ENCODE peak calls at places on chromosome 15, in ten cellular contexts. One of them, this sample, is unnamed.

GRCh38 chr15:81809543-81809942 is 236.3 kb downstream of the MEX3B start:
- DNase-seq in left ventricle myocardium inferior: no peak
- DNase-seq in upper lobe of right lung: no peak
- DNase-seq in GM23248: peak; percentile 12
- DNase-seq in fibroblast of lung: peak; percentile 18
- DNase-seq in aorta: no peak
- DNase-seq in right cardiac atrium: no peak
- DNase-seq in body of pancreas: no peak
- DNase-seq in tibial artery: no peak
- DNase-seq in uterus: no peak
- DNase-seq in this sample: no peak

GRCh38 chr15:84634228-84634837 is 19.8 kb downstream of the WDR73 start:
- DNase-seq in aorta: no peak
- DNase-seq in body of pancreas: no peak
- DNase-seq in GM23248: no peak
- DNase-seq in tibial artery: no peak
- DNase-seq in fibroblast of lung: no peak
- DNase-seq in uterus: no peak
- DNase-seq in upper lobe of right lung: no peak
- DNase-seq in right cardiac atrium: no peak
- DNase-seq in left ventricle myocardium inferior: no peak
- DNase-seq in this sample: no peak

GRCh38 chr15:31974855-31975421 is 55.4 kb upstream of the CHRNA7 start:
- DNase-seq in upper lobe of right lung: no peak
- DNase-seq in fibroblast of lung: peak; percentile 23
- DNase-seq in right cardiac atrium: no peak
- DNase-seq in left ventricle myocardium inferior: no peak
- DNase-seq in body of pancreas: peak; percentile 27
- DNase-seq in uterus: no peak
- DNase-seq in aorta: no peak
- DNase-seq in GM23248: peak; percentile 50
- DNase-seq in tibial artery: no peak
- DNase-seq in this sample: no peak

GRCh38 chr15:50137330-50137761 is 18.3 kb upstream of the ATP8B4 start:
- DNase-seq in body of pancreas: no peak
- DNase-seq in left ventricle myocardium inferior: no peak
- DNase-seq in aorta: no peak
- DNase-seq in uterus: no peak
- DNase-seq in fibroblast of lung: peak; percentile 99
- DNase-seq in upper lobe of right lung: no peak
- DNase-seq in right cardiac atrium: no peak
- DNase-seq in tibial artery: no peak
- DNase-seq in GM23248: peak; percentile 99
- DNase-seq in this sample: peak; percentile 88

GRCh38 chr15:99732711-99733267 is 448 bp downstream of the LYSMD4 start:
- DNase-seq in fibroblast of lung: no peak
- DNase-seq in GM23248: no peak
- DNase-seq in upper lobe of right lung: no peak
- DNase-seq in body of pancreas: no peak
- DNase-seq in right cardiac atrium: peak; percentile 81
- DNase-seq in aorta: peak; percentile 84
- DNase-seq in tibial artery: no peak
- DNase-seq in left ventricle myocardium inferior: peak; percentile 35
- DNase-seq in uterus: peak; percentile 62
- DNase-seq in this sample: no peak

GRCh38 chr15:87844031-87844430 is 412.5 kb downstream of the NTRK3 start:
- DNase-seq in body of pancreas: no peak
- DNase-seq in upper lobe of right lung: no peak
- DNase-seq in uterus: no peak
- DNase-seq in tibial artery: no peak
- DNase-seq in aorta: no peak
- DNase-seq in fibroblast of lung: no peak
- DNase-seq in right cardiac atrium: no peak
- DNase-seq in left ventricle myocardium inferior: no peak
- DNase-seq in GM23248: no peak
- DNase-seq in this sample: no peak

GRCh38 chr15:33526532-33526931 is 215.8 kb downstream of the RYR3 start:
- DNase-seq in aorta: no peak
- DNase-seq in GM23248: no peak
- DNase-seq in fibroblast of lung: no peak
- DNase-seq in uterus: no peak
- DNase-seq in upper lobe of right lung: no peak
- DNase-seq in left ventricle myocardium inferior: no peak
- DNase-seq in body of pancreas: no peak
- DNase-seq in right cardiac atrium: no peak
- DNase-seq in tibial artery: no peak
- DNase-seq in this sample: no peak

GRCh38 chr15:68679961-68680371 is 101.2 kb downstream of the CORO2B start:
- DNase-seq in left ventricle myocardium inferior: no peak
- DNase-seq in upper lobe of right lung: no peak
- DNase-seq in right cardiac atrium: no peak
- DNase-seq in fibroblast of lung: no peak
- DNase-seq in aorta: no peak
- DNase-seq in GM23248: no peak
- DNase-seq in body of pancreas: no peak
- DNase-seq in tibial artery: peak; percentile 52
- DNase-seq in uterus: peak; percentile 9
- DNase-seq in this sample: no peak

GRCh38 chr15:60906275-60906674 is 322.8 kb downstream of the RORA start:
- DNase-seq in aorta: no peak
- DNase-seq in fibroblast of lung: no peak
- DNase-seq in GM23248: no peak
- DNase-seq in upper lobe of right lung: no peak
- DNase-seq in tibial artery: no peak
- DNase-seq in body of pancreas: no peak
- DNase-seq in right cardiac atrium: no peak
- DNase-seq in left ventricle myocardium inferior: no peak
- DNase-seq in uterus: no peak
- DNase-seq in this sample: no peak

GRCh38 chr15:100187677-100188076 is 154.1 kb downstream of the ADAMTS17 start:
- DNase-seq in body of pancreas: no peak
- DNase-seq in tibial artery: no peak
- DNase-seq in aorta: no peak
- DNase-seq in upper lobe of right lung: no peak
- DNase-seq in left ventricle myocardium inferior: no peak
- DNase-seq in right cardiac atrium: no peak
- DNase-seq in fibroblast of lung: no peak
- DNase-seq in uterus: no peak
- DNase-seq in GM23248: no peak
- DNase-seq in this sample: no peak

DNA sequence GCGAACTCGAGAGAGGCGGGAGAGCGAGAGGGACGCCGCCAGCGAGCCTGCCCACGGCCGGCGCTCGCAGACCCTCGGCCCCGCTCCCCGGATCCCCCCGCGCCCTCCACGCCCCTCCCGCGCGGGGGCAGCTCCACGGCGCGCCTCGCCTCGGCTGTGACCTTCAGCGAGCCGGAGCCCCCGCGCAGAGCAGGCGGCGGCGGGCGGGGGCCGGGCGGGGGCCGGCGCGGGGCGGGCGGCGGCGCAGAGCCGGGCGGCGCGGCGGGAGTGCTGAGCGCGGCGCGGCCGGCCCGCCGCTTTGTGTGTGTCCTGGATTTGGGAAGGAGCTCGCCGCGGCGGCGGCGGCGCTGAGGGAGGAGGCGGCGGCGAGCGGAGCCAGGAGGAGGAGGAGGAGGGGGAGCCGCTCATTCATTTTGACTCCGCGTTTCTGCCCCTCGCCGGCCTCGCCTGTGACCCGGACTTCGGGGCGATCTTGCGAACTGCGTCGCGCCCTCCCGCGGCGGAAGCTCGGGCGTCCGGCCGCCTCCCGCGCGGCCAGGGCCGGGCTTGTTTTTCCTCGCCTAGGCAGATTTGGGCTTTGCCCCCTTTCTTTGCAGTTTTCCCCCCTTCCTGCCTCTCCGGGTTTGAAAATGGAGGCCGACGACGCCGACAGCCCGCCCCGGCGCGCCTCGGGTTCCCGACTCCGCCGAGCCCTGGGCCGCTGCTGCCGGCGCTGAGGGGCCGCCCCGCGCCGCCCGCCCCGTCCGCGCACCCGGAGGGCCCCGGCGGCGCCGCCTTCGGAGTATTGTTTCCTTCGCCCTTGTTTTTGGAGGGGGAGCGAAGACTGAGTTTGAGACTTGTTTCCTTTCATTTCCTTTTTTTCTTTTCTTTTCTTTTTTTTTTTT is 557 bp downstream of the IGF1R start:
- DNase-seq in right cardiac atrium: peak; percentile 85
- DNase-seq in body of pancreas: peak; percentile 54
- DNase-seq in GM23248: peak; percentile 78
- DNase-seq in aorta: peak; percentile 85
- DNase-seq in upper lobe of right lung: peak; percentile 81
- DNase-seq in uterus: peak; percentile 49
- DNase-seq in left ventricle myocardium inferior: peak; percentile 58
- DNase-seq in fibroblast of lung: peak; percentile 65
- DNase-seq in tibial artery: peak; percentile 78
- DNase-seq in this sample: no peak
- H3K27ac ChIP-seq in right cardiac atrium: peak overlapping the region; percentile 99
- H3K27ac ChIP-seq in body of pancreas: peak overlapping the region; percentile 91
- H3K27ac ChIP-seq in GM23248: peak overlapping the region; percentile 86
- H3K27ac ChIP-seq in aorta: peak overlapping the region; percentile 69
- H3K27ac ChIP-seq in upper lobe of right lung: peak overlapping the region; percentile 84
- H3K27ac ChIP-seq in uterus: peak overlapping the region; percentile 100
- H3K27ac ChIP-seq in left ventricle myocardium inferior: peak overlapping the region; percentile 98
- H3K27ac ChIP-seq in fibroblast of lung: peak overlapping the region; percentile 84
- H3K27ac ChIP-seq in tibial artery: peak overlapping the region; percentile 97
- H3K27ac ChIP-seq in this sample: peak overlapping the region; percentile 88

DNA sequence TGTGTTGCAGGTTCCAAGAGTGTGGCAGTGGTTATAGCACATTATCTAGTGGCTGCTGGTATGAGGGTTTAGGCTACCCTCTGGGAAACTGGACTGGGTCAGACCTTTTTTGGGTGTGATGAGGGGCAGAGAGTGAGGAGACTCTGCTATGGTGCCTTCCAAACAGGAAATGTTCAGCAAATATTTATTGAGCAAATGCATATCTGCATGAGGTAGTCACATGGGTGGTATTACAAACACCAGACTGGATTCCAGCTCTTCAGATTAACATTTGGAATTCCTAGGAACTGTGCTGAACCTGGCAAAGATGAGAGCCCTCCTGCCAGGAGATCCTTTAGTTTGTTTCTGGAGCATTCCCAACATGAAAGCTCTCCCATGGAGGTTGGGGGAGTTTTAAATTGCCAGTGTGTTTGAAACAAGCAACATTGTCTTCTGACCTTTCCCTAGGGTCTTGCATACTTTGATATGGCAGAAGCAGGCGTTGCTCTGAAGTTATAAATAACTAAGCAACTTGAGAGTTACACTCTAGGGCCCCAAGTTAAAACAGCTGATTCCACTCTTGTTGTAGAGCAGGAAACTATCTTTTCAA is 341.2 kb upstream of the C2CD4B start:
- DNase-seq in upper lobe of right lung: no peak
- DNase-seq in tibial artery: no peak
- DNase-seq in left ventricle myocardium inferior: no peak
- DNase-seq in GM23248: peak; percentile 76
- DNase-seq in aorta: no peak
- DNase-seq in fibroblast of lung: peak; percentile 53
- DNase-seq in uterus: no peak
- DNase-seq in body of pancreas: no peak
- DNase-seq in right cardiac atrium: no peak
- DNase-seq in this sample: no peak
- H3K27ac ChIP-seq in upper lobe of right lung: peak overlapping the region; percentile 18
- H3K27ac ChIP-seq in tibial artery: peak overlapping the region; percentile 45
- H3K27ac ChIP-seq in left ventricle myocardium inferior: peak overlapping the region; percentile 86
- H3K27ac ChIP-seq in GM23248: peak overlapping the region; percentile 83
- H3K27ac ChIP-seq in aorta: peak overlapping the region; percentile 77
- H3K27ac ChIP-seq in fibroblast of lung: peak overlapping the region; percentile 62
- H3K27ac ChIP-seq in uterus: no peak overlapping the region
- H3K27ac ChIP-seq in body of pancreas: peak overlapping the region; percentile 81
- H3K27ac ChIP-seq in right cardiac atrium: peak overlapping the region; percentile 98
- H3K27ac ChIP-seq in this sample: no peak overlapping the region

GRCh38 chr15:70198441-70199123 is 100.9 kb upstream of the TLE3 start:
- DNase-seq in upper lobe of right lung: peak; percentile 9
- DNase-seq in aorta: no peak
- DNase-seq in body of pancreas: no peak
- DNase-seq in fibroblast of lung: no peak
- DNase-seq in GM23248: no peak
- DNase-seq in tibial artery: no peak
- DNase-seq in left ventricle myocardium inferior: no peak
- DNase-seq in right cardiac atrium: no peak
- DNase-seq in uterus: no peak
- DNase-seq in this sample: no peak
- H3K27ac ChIP-seq in upper lobe of right lung: no peak overlapping the region
- H3K27ac ChIP-seq in aorta: no peak overlapping the region
- H3K27ac ChIP-seq in body of pancreas: no peak overlapping the region
- H3K27ac ChIP-seq in fibroblast of lung: no peak overlapping the region
- H3K27ac ChIP-seq in GM23248: no peak overlapping the region
- H3K27ac ChIP-seq in tibial artery: no peak overlapping the region
- H3K27ac ChIP-seq in left ventricle myocardium inferior: no peak overlapping the region
- H3K27ac ChIP-seq in right cardiac atrium: no peak overlapping the region
- H3K27ac ChIP-seq in uterus: no peak overlapping the region
- H3K27ac ChIP-seq in this sample: peak overlapping the region; percentile 84

GRCh38 chr15:41286665-41287333 is 45.6 kb downstream of the OIP5 start:
- DNase-seq in GM23248: peak; percentile 84
- DNase-seq in tibial artery: no peak
- DNase-seq in body of pancreas: no peak
- DNase-seq in uterus: no peak
- DNase-seq in right cardiac atrium: no peak
- DNase-seq in left ventricle myocardium inferior: no peak
- DNase-seq in upper lobe of right lung: no peak
- DNase-seq in fibroblast of lung: peak; percentile 57
- DNase-seq in aorta: no peak
- DNase-seq in this sample: no peak

GRCh38 chr15:41291065-41291631 is 41.2 kb downstream of the OIP5 start:
- DNase-seq in left ventricle myocardium inferior: no peak
- DNase-seq in uterus: no peak
- DNase-seq in upper lobe of right lung: peak; percentile 67
- DNase-seq in fibroblast of lung: no peak
- DNase-seq in right cardiac atrium: no peak
- DNase-seq in GM23248: no peak
- DNase-seq in body of pancreas: no peak
- DNase-seq in tibial artery: no peak
- DNase-seq in aorta: no peak
- DNase-seq in this sample: no peak

GRCh38 chr15:41288464-41288863 is 43.9 kb downstream of the OIP5 start:
- DNase-seq in left ventricle myocardium inferior: no peak
- DNase-seq in body of pancreas: no peak
- DNase-seq in aorta: no peak
- DNase-seq in fibroblast of lung: no peak
- DNase-seq in right cardiac atrium: no peak
- DNase-seq in tibial artery: no peak
- DNase-seq in GM23248: no peak
- DNase-seq in uterus: no peak
- DNase-seq in upper lobe of right lung: no peak
- DNase-seq in this sample: no peak

GRCh38 chr15:41289953-41290352 is 42.4 kb downstream of the OIP5 start:
- DNase-seq in uterus: no peak
- DNase-seq in aorta: no peak
- DNase-seq in GM23248: no peak
- DNase-seq in tibial artery: no peak
- DNase-seq in left ventricle myocardium inferior: no peak
- DNase-seq in right cardiac atrium: no peak
- DNase-seq in upper lobe of right lung: no peak
- DNase-seq in fibroblast of lung: no peak
- DNase-seq in body of pancreas: no peak
- DNase-seq in this sample: no peak

DNA sequence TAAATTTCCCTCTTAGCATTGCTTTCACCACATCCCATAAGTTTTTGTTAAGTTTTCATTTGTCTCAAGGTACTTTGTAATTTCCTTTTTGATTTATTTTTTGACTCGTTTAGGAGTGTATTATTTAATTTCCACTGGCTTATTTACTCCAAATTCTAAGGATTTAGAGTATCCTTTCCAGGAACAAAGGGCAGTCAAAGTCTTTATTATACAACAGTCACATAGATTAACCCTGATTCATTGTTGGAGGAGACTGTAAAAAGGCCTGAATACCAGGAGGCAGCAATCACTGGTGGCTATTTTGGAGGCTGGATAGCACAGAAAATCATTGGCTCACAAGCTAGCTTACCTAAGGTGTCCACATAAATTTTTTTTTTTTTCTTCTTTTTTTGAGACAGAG is 39.9 kb downstream of the OIP5 start:
- DNase-seq in body of pancreas: no peak
- DNase-seq in aorta: no peak
- DNase-seq in left ventricle myocardium inferior: no peak
- DNase-seq in fibroblast of lung: no peak
- DNase-seq in right cardiac atrium: no peak
- DNase-seq in upper lobe of right lung: no peak
- DNase-seq in GM23248: peak; percentile 27
- DNase-seq in tibial artery: no peak
- DNase-seq in uterus: no peak
- DNase-seq in this sample: no peak
- H3K27ac ChIP-seq in body of pancreas: no peak overlapping the region
- H3K27ac ChIP-seq in aorta: no peak overlapping the region
- H3K27ac ChIP-seq in left ventricle myocardium inferior: no peak overlapping the region
- H3K27ac ChIP-seq in fibroblast of lung: no peak overlapping the region
- H3K27ac ChIP-seq in right cardiac atrium: no peak overlapping the region
- H3K27ac ChIP-seq in upper lobe of right lung: no peak overlapping the region
- H3K27ac ChIP-seq in GM23248: no peak overlapping the region
- H3K27ac ChIP-seq in tibial artery: no peak overlapping the region
- H3K27ac ChIP-seq in uterus: no peak overlapping the region
- H3K27ac ChIP-seq in this sample: no peak overlapping the region

This sample was measured in epithelial cell of prostate.